ENCODE peak calls at places on chromosome 21, in eight cellular contexts. G, B, N, I, R, V, E and A are unnamed samples.

GRCh38 chr21:19256934-19257660 is 853.5 kb upstream of the TMPRSS15 start:
- DNase-seq in G (no peak), B (no peak), N (no peak), I (no peak), R (no peak), V (no peak), E (no peak), A (no peak)

GRCh38 chr21:45169001-45169400 is 94.6 kb downstream of the ADARB1 start:
- DNase-seq in G (no peak), B (no peak), N (no peak), I (peak; percentile 51), R (no peak), V (no peak), E (no peak), A (no peak)

GRCh38 chr21:44438531-44439210 is 16.6 kb upstream of the LRRC3 start:
- DNase-seq in G (no peak), B (no peak), N (no peak), I (no peak), R (peak; percentile 81), V (no peak), E (no peak), A (no peak)

GRCh38 chr21:37032877-37033471 is 26.5 kb downstream of the RIPPLY3 start:
- DNase-seq in G (peak; percentile 92), B (peak; percentile 27), N (no peak), I (no peak), R (no peak), V (peak; percentile 50), E (no peak), A (peak; percentile 26)

GRCh38 chr21:45580181-45580575 is 37.9 kb upstream of the SLC19A1 start:
- DNase-seq in G (no peak), B (no peak), N (no peak), I (no peak), R (no peak), V (no peak), E (no peak), A (no peak)

GRCh38 chr21:45788635-45789506 is 145.3 kb downstream of the PCBP3 start:
- DNase-seq in G (no peak), B (no peak), N (no peak), I (no peak), R (no peak), V (no peak), E (no peak), A (no peak)

GRCh38 chr21:38804030-38804616 is 1.6 kb upstream of the ETS2 start:
- DNase-seq in G (no peak), B (no peak), N (no peak), I (no peak), R (no peak), V (peak; percentile 44), E (no peak), A (no peak)

GRCh38 chr21:42431196-42431595 is 27.5 kb downstream of the UBASH3A start:
- DNase-seq in G (no peak), B (no peak), N (no peak), I (no peak), R (no peak), V (no peak), E (no peak), A (no peak)

GRCh38 chr21:46189213-46189958 is 5.1 kb upstream of the SPATC1L start:
- DNase-seq in G (no peak), B (no peak), N (no peak), I (no peak), R (no peak), V (peak; percentile 67), E (no peak), A (no peak)

GRCh38 chr21:28324690-28325089 is 668.0 kb downstream of the LTN1 start:
- DNase-seq in G (no peak), B (no peak), N (no peak), I (no peak), R (no peak), V (no peak), E (no peak), A (no peak)

GRCh38 chr21:45118099-45118498 is 43.7 kb downstream of the ADARB1 start:
- DNase-seq in G (no peak), B (no peak), N (no peak), I (no peak), R (no peak), V (no peak), E (no peak), A (no peak)

GRCh38 chr21:33418686-33419085 is 15.5 kb downstream of the IFNGR2 start:
- DNase-seq in G (no peak), B (no peak), N (no peak), I (no peak), R (peak; percentile 55), V (no peak), E (no peak), A (no peak)

GRCh38 chr21:46038341-46038829 is 56.8 kb downstream of the COL6A1 start:
- DNase-seq in G (no peak), B (no peak), N (no peak), I (no peak), R (peak; percentile 21), V (no peak), E (no peak), A (no peak)

GRCh38 chr21:16419188-16419874 is 689.5 kb downstream of the USP25 start:
- DNase-seq in G (no peak), B (peak; percentile 79), N (peak; percentile 94), I (peak; percentile 78), R (peak; percentile 66), V (peak; percentile 4), E (no peak), A (no peak)

GRCh38 chr21:33587792-33588484 is 546 bp downstream of the DONSON start:
- DNase-seq in G (peak; percentile 26), B (no peak), N (peak; percentile 27), I (peak; percentile 30), R (peak; percentile 30), V (peak; percentile 42), E (no peak), A (no peak)

GRCh38 chr21:14968029-14968428 is 96.8 kb downstream of the NRIP1 start:
- DNase-seq in G (peak; percentile 44), B (no peak), N (no peak), I (no peak), R (no peak), V (no peak), E (no peak), A (no peak)

GRCh38 chr21:36980280-36981048 is 14.0 kb upstream of the HLCS start:
- DNase-seq in G (peak; percentile 57), B (no peak), N (peak; percentile 61), I (peak; percentile 53), R (peak; percentile 42), V (peak; percentile 41), E (no peak), A (no peak)

GRCh38 chr21:43858806-43859648 is 6.0 kb upstream of the AGPAT3 start:
- DNase-seq in G (no peak), B (no peak), N (no peak), I (no peak), R (no peak), V (no peak), E (no peak), A (no peak)

GRCh38 chr21:41663805-41664788 is 102.8 kb downstream of the RIPK4 start:
- DNase-seq in G (peak; percentile 63), B (no peak), N (no peak), I (no peak), R (no peak), V (no peak), E (no peak), A (no peak)

GRCh38 chr21:45596704-45597318 is 46.7 kb upstream of the PCBP3 start:
- DNase-seq in G (peak; percentile 79), B (no peak), N (peak; percentile 46), I (peak; percentile 45), R (peak; percentile 73), V (peak; percentile 77), E (no peak), A (peak; percentile 15)

GRCh38 chr21:43751955-43752591 is 24.0 kb downstream of the CSTB start:
- DNase-seq in G (no peak), B (no peak), N (no peak), I (no peak), R (no peak), V (no peak), E (no peak), A (no peak)

GRCh38 chr21:44755227-44755626 is 43.9 kb upstream of the TSPEAR start:
- DNase-seq in G (peak; percentile 59), B (no peak), N (no peak), I (no peak), R (no peak), V (peak; percentile 65), E (peak; percentile 72), A (no peak)

GRCh38 chr21:33699277-33699676 is 57.0 kb downstream of the ITSN1 start:
- DNase-seq in G (no peak), B (no peak), N (no peak), I (no peak), R (peak; percentile 21), V (no peak), E (no peak), A (no peak)

GRCh38 chr21:26758083-26758861 is 86.9 kb downstream of the ADAMTS1 start:
- DNase-seq in G (no peak), B (no peak), N (no peak), I (no peak), R (no peak), V (no peak), E (no peak), A (no peak)

GRCh38 chr21:15422761-15423160 is 307.0 kb upstream of the USP25 start:
- DNase-seq in G (peak; percentile 92), B (peak; percentile 3), N (no peak), I (no peak), R (no peak), V (no peak), E (no peak), A (no peak)

GRCh38 chr21:29656504-29657227 is 283.1 kb downstream of the GRIK1 start:
- DNase-seq in G (peak; percentile 54), B (peak; percentile 35), N (no peak), I (no peak), R (no peak), V (peak; percentile 35), E (no peak), A (no peak)

GRCh38 chr21:38562182-38562581 is 63.9 kb upstream of the ERG start:
- DNase-seq in G (no peak), B (no peak), N (no peak), I (no peak), R (no peak), V (no peak), E (no peak), A (no peak)

GRCh38 chr21:34554227-34554626 is 42.2 kb upstream of the KCNE1 start:
- DNase-seq in G (no peak), B (no peak), N (no peak), I (no peak), R (no peak), V (no peak), E (no peak), A (no peak)

GRCh38 chr21:41894922-41895557 is 15.9 kb upstream of the PRDM15 start:
- DNase-seq in G (peak; percentile 85), B (no peak), N (no peak), I (no peak), R (no peak), V (peak; percentile 83), E (no peak), A (peak; percentile 49)

GRCh38 chr21:42261832-42262200 is 42.9 kb downstream of the ABCG1 start:
- DNase-seq in G (no peak), B (no peak), N (no peak), I (no peak), R (no peak), V (no peak), E (no peak), A (no peak)

GRCh38 chr21:44380876-44381275 is 27.5 kb downstream of the TRPM2 start:
- DNase-seq in G (no peak), B (no peak), N (no peak), I (no peak), R (no peak), V (no peak), E (no peak), A (no peak)

GRCh38 chr21:43764576-43765495 is 11.3 kb downstream of the CSTB start:
- DNase-seq in G (peak; percentile 54), B (no peak), N (no peak), I (no peak), R (no peak), V (no peak), E (no peak), A (no peak)